ENCODE peak calls at places on chromosomes 4 and X, in five cellular contexts. K is A549; B is EH; U is stimulated activated CD4-positive, alpha-beta T cell treated with anti-CD3 and anti-CD28 coated beads, Interleukin-15, amount 100 ng/mL, for 1 hour; H is C1 segment of cervical spinal cord. E is an unnamed sample.

GRCh38 chr4:104591505-104591904 is 96.8 kb upstream of the CXXC4 start:
- DNase-seq in K (no peak), B (no peak), U (no peak), H (peak), E (no peak)

GRCh38 chr4:28009541-28009940 is 1148.9 kb downstream of the STIM2 start:
- DNase-seq in K (no peak), B (no peak), U (no peak), H (no peak), E (no peak)

GRCh38 chr4:82423245-82424054 is 6.8 kb downstream of the HNRNPDL start:
- DNase-seq in K (peak), B (peak), U (no peak), H (no peak), E (no peak)

GRCh38 chr4:140098481-140099132 is 55.4 kb downstream of the MAML3 start:
- DNase-seq in K (peak), B (peak), U (no peak), H (peak), E (no peak)

GRCh38 chr4:185839204-185839712 is 27.3 kb upstream of the SORBS2 start:
- DNase-seq in K (peak), B (peak), U (no peak), H (no peak), E (no peak)

GRCh38 chrX:102627640-102628039 is 23.6 kb upstream of the GPRASP1 start:
- DNase-seq in K (no peak), B (no peak), U (no peak), H (no peak), E (no peak)

GRCh38 chrX:111505783-111506182 is 5.7 kb upstream of the SERTM2 start:
- DNase-seq in K (no peak), B (no peak), U (no peak), H (no peak), E (no peak)

GRCh38 chrX:17689971-17690409 is 47.3 kb upstream of the SCML1 start:
- DNase-seq in K (peak), B (peak), U (no peak), H (no peak), E (peak)

GRCh38 chrX:119406739-119407138 is 7.6 kb downstream of the SLC25A43 start:
- DNase-seq in K (no peak), B (peak), U (no peak), H (no peak), E (no peak)

GRCh38 chr4:144655491-144655890 is 9.5 kb downstream of the HHIP start:
- DNase-seq in K (no peak), B (no peak), U (no peak), H (no peak), E (no peak)

GRCh38 chrX:150680974-150681373 is 12.2 kb upstream of the MTMR1 start:
- DNase-seq in K (peak), B (peak), U (no peak), H (no peak), E (no peak)

GRCh38 chr4:39530682-39531081 is 3.4 kb upstream of the UGDH start:
- DNase-seq in K (no peak), B (no peak), U (no peak), H (no peak), E (no peak)

GRCh38 chr4:134320048-134320447 is 118.5 kb upstream of the PABPC4L start:
- DNase-seq in K (no peak), B (peak), U (no peak), H (no peak), E (no peak)

GRCh38 chr4:158599150-158599549 is 72.5 kb downstream of the C4orf46 start:
- DNase-seq in K (no peak), B (peak), U (no peak), H (no peak), E (no peak)

GRCh38 chr4:183906736-183907651 is 1.9 kb downstream of the STOX2 start:
- DNase-seq in K (no peak), B (no peak), U (no peak), H (peak), E (no peak)

GRCh38 chr4:73311428-73311827 is 52.8 kb upstream of the ANKRD17 start:
- DNase-seq in K (peak), B (peak), U (no peak), H (no peak), E (no peak)

GRCh38 chr4:67549123-67549522 is 3.8 kb upstream of the CENPC start:
- DNase-seq in K (peak), B (no peak), U (no peak), H (no peak), E (no peak)

GRCh38 chrX:110403839-110404238 is 45.2 kb downstream of the RTL9 start:
- DNase-seq in K (no peak), B (peak), U (no peak), H (no peak), E (no peak)

GRCh38 chr4:185774815-185775684 is 36.9 kb downstream of the SORBS2 start:
- DNase-seq in K (peak), B (peak), U (no peak), H (no peak), E (no peak)

GRCh38 chrX:150365953-150366911 is 3.1 kb downstream of the MAMLD1 start:
- DNase-seq in K (peak), B (peak), U (no peak), H (peak), E (no peak)

GRCh38 chr4:5034206-5034605 is 14.9 kb upstream of the CYTL1 start:
- DNase-seq in K (no peak), B (peak), U (no peak), H (no peak), E (no peak)

GRCh38 chrX:149286940-149287349 is 218.2 kb downstream of the IDS start:
- DNase-seq in K (peak), B (peak), U (peak), H (peak), E (peak)

E was measured in T-cell.